ENCODE peak calls at places on chromosomes 2 and 18, in nine cellular contexts. One of them, this sample, is unnamed.
A peak's percentile ranks its signal among the peaks of the same experiment; 100 is the strongest.

GRCh38 chr18:35029103-35029502 is 12.1 kb upstream of the MAPRE2 start:
- DNase-seq in memory B cell: no peak
- DNase-seq in stimulated activated CD4-positive, alpha-beta T cell treated with anti-CD3 and anti-CD28 coated beads, Interleukin-4, amount 100 ng/mL, for 4 hours: no peak
- DNase-seq in posterior vena cava: no peak
- DNase-seq in stimulated activated CD8-positive, alpha-beta memory T cell treated with anti-CD3 and anti-CD28 coated beads, Interleukin-15, amount 100 ng/mL, for 48 hours: no peak
- DNase-seq in OCI-LY7: no peak
- DNase-seq in C1 segment of cervical spinal cord: no peak
- DNase-seq in NCI-H345: no peak
- DNase-seq in NCI-H2107: no peak
- DNase-seq in this sample: no peak

GRCh38 chr18:66560092-66560491 is 43.8 kb downstream of the CDH19 start:
- DNase-seq in memory B cell: no peak
- DNase-seq in stimulated activated CD4-positive, alpha-beta T cell treated with anti-CD3 and anti-CD28 coated beads, Interleukin-4, amount 100 ng/mL, for 4 hours: no peak
- DNase-seq in posterior vena cava: no peak
- DNase-seq in stimulated activated CD8-positive, alpha-beta memory T cell treated with anti-CD3 and anti-CD28 coated beads, Interleukin-15, amount 100 ng/mL, for 48 hours: no peak
- DNase-seq in OCI-LY7: no peak
- DNase-seq in C1 segment of cervical spinal cord: no peak
- DNase-seq in NCI-H345: peak; percentile 55
- DNase-seq in NCI-H2107: peak; percentile 40
- DNase-seq in this sample: no peak

GRCh38 chr2:216773072-216773471 is 77.7 kb upstream of the IGFBP5 start:
- DNase-seq in memory B cell: no peak
- DNase-seq in stimulated activated CD4-positive, alpha-beta T cell treated with anti-CD3 and anti-CD28 coated beads, Interleukin-4, amount 100 ng/mL, for 4 hours: no peak
- DNase-seq in posterior vena cava: no peak
- DNase-seq in stimulated activated CD8-positive, alpha-beta memory T cell treated with anti-CD3 and anti-CD28 coated beads, Interleukin-15, amount 100 ng/mL, for 48 hours: no peak
- DNase-seq in OCI-LY7: no peak
- DNase-seq in C1 segment of cervical spinal cord: no peak
- DNase-seq in NCI-H345: peak; percentile 75
- DNase-seq in NCI-H2107: no peak
- DNase-seq in this sample: no peak

GRCh38 chr2:177433402-177433801 is 40.8 kb downstream of the AGPS start:
- DNase-seq in memory B cell: no peak
- DNase-seq in stimulated activated CD4-positive, alpha-beta T cell treated with anti-CD3 and anti-CD28 coated beads, Interleukin-4, amount 100 ng/mL, for 4 hours: no peak
- DNase-seq in posterior vena cava: no peak
- DNase-seq in stimulated activated CD8-positive, alpha-beta memory T cell treated with anti-CD3 and anti-CD28 coated beads, Interleukin-15, amount 100 ng/mL, for 48 hours: no peak
- DNase-seq in OCI-LY7: no peak
- DNase-seq in C1 segment of cervical spinal cord: no peak
- DNase-seq in NCI-H345: no peak
- DNase-seq in NCI-H2107: no peak
- DNase-seq in this sample: no peak

GRCh38 chr2:159592446-159592845 is 23.9 kb downstream of the BAZ2B start:
- DNase-seq in memory B cell: no peak
- DNase-seq in stimulated activated CD4-positive, alpha-beta T cell treated with anti-CD3 and anti-CD28 coated beads, Interleukin-4, amount 100 ng/mL, for 4 hours: no peak
- DNase-seq in posterior vena cava: no peak
- DNase-seq in stimulated activated CD8-positive, alpha-beta memory T cell treated with anti-CD3 and anti-CD28 coated beads, Interleukin-15, amount 100 ng/mL, for 48 hours: no peak
- DNase-seq in OCI-LY7: no peak
- DNase-seq in C1 segment of cervical spinal cord: no peak
- DNase-seq in NCI-H345: no peak
- DNase-seq in NCI-H2107: no peak
- DNase-seq in this sample: no peak

GRCh38 chr18:7575465-7576026 is 8.4 kb downstream of the PTPRM start:
- DNase-seq in memory B cell: no peak
- DNase-seq in stimulated activated CD4-positive, alpha-beta T cell treated with anti-CD3 and anti-CD28 coated beads, Interleukin-4, amount 100 ng/mL, for 4 hours: no peak
- DNase-seq in posterior vena cava: no peak
- DNase-seq in stimulated activated CD8-positive, alpha-beta memory T cell treated with anti-CD3 and anti-CD28 coated beads, Interleukin-15, amount 100 ng/mL, for 48 hours: no peak
- DNase-seq in OCI-LY7: no peak
- DNase-seq in C1 segment of cervical spinal cord: no peak
- DNase-seq in NCI-H345: no peak
- DNase-seq in NCI-H2107: no peak
- DNase-seq in this sample: no peak

GRCh38 chr2:157625311-157625710 is 3.4 kb downstream of the ACVR1C start:
- DNase-seq in memory B cell: no peak
- DNase-seq in stimulated activated CD4-positive, alpha-beta T cell treated with anti-CD3 and anti-CD28 coated beads, Interleukin-4, amount 100 ng/mL, for 4 hours: peak; percentile 7
- DNase-seq in posterior vena cava: no peak
- DNase-seq in stimulated activated CD8-positive, alpha-beta memory T cell treated with anti-CD3 and anti-CD28 coated beads, Interleukin-15, amount 100 ng/mL, for 48 hours: no peak
- DNase-seq in OCI-LY7: no peak
- DNase-seq in C1 segment of cervical spinal cord: no peak
- DNase-seq in NCI-H345: no peak
- DNase-seq in NCI-H2107: no peak
- DNase-seq in this sample: no peak

GRCh38 chr2:8608411-8608954 is 73.4 kb upstream of the ID2 start:
- DNase-seq in memory B cell: no peak
- DNase-seq in stimulated activated CD4-positive, alpha-beta T cell treated with anti-CD3 and anti-CD28 coated beads, Interleukin-4, amount 100 ng/mL, for 4 hours: no peak
- DNase-seq in posterior vena cava: peak; percentile 3
- DNase-seq in stimulated activated CD8-positive, alpha-beta memory T cell treated with anti-CD3 and anti-CD28 coated beads, Interleukin-15, amount 100 ng/mL, for 48 hours: peak; percentile 37
- DNase-seq in OCI-LY7: no peak
- DNase-seq in C1 segment of cervical spinal cord: no peak
- DNase-seq in NCI-H345: no peak
- DNase-seq in NCI-H2107: no peak
- DNase-seq in this sample: no peak

GRCh38 chr18:58438161-58438983 is 190.5 kb downstream of the ALPK2 start:
- DNase-seq in memory B cell: no peak
- DNase-seq in stimulated activated CD4-positive, alpha-beta T cell treated with anti-CD3 and anti-CD28 coated beads, Interleukin-4, amount 100 ng/mL, for 4 hours: no peak
- DNase-seq in posterior vena cava: no peak
- DNase-seq in stimulated activated CD8-positive, alpha-beta memory T cell treated with anti-CD3 and anti-CD28 coated beads, Interleukin-15, amount 100 ng/mL, for 48 hours: no peak
- DNase-seq in OCI-LY7: peak; percentile 0
- DNase-seq in C1 segment of cervical spinal cord: no peak
- DNase-seq in NCI-H345: no peak
- DNase-seq in NCI-H2107: no peak
- DNase-seq in this sample: no peak

GRCh38 chr18:12458761-12459160 is 51.0 kb downstream of the PRELID3A start:
- DNase-seq in memory B cell: no peak
- DNase-seq in stimulated activated CD4-positive, alpha-beta T cell treated with anti-CD3 and anti-CD28 coated beads, Interleukin-4, amount 100 ng/mL, for 4 hours: no peak
- DNase-seq in posterior vena cava: no peak
- DNase-seq in stimulated activated CD8-positive, alpha-beta memory T cell treated with anti-CD3 and anti-CD28 coated beads, Interleukin-15, amount 100 ng/mL, for 48 hours: no peak
- DNase-seq in OCI-LY7: no peak
- DNase-seq in C1 segment of cervical spinal cord: no peak
- DNase-seq in NCI-H345: no peak
- DNase-seq in NCI-H2107: no peak
- DNase-seq in this sample: no peak

GRCh38 chr18:59848002-59848401 is 51.8 kb upstream of the PMAIP1 start:
- DNase-seq in memory B cell: no peak
- DNase-seq in stimulated activated CD4-positive, alpha-beta T cell treated with anti-CD3 and anti-CD28 coated beads, Interleukin-4, amount 100 ng/mL, for 4 hours: no peak
- DNase-seq in posterior vena cava: no peak
- DNase-seq in stimulated activated CD8-positive, alpha-beta memory T cell treated with anti-CD3 and anti-CD28 coated beads, Interleukin-15, amount 100 ng/mL, for 48 hours: no peak
- DNase-seq in OCI-LY7: peak; percentile 71
- DNase-seq in C1 segment of cervical spinal cord: no peak
- DNase-seq in NCI-H345: peak; percentile 30
- DNase-seq in NCI-H2107: peak; percentile 89
- DNase-seq in this sample: no peak

GRCh38 chr18:35456181-35456850 is 41.4 kb downstream of the INO80C start:
- DNase-seq in memory B cell: no peak
- DNase-seq in stimulated activated CD4-positive, alpha-beta T cell treated with anti-CD3 and anti-CD28 coated beads, Interleukin-4, amount 100 ng/mL, for 4 hours: no peak
- DNase-seq in posterior vena cava: peak; percentile 83
- DNase-seq in stimulated activated CD8-positive, alpha-beta memory T cell treated with anti-CD3 and anti-CD28 coated beads, Interleukin-15, amount 100 ng/mL, for 48 hours: no peak
- DNase-seq in OCI-LY7: no peak
- DNase-seq in C1 segment of cervical spinal cord: no peak
- DNase-seq in NCI-H345: no peak
- DNase-seq in NCI-H2107: no peak
- DNase-seq in this sample: no peak

GRCh38 chr18:75220786-75221355 is 10.3 kb downstream of the TSHZ1 start:
- DNase-seq in memory B cell: no peak
- DNase-seq in stimulated activated CD4-positive, alpha-beta T cell treated with anti-CD3 and anti-CD28 coated beads, Interleukin-4, amount 100 ng/mL, for 4 hours: no peak
- DNase-seq in posterior vena cava: no peak
- DNase-seq in stimulated activated CD8-positive, alpha-beta memory T cell treated with anti-CD3 and anti-CD28 coated beads, Interleukin-15, amount 100 ng/mL, for 48 hours: no peak
- DNase-seq in OCI-LY7: no peak
- DNase-seq in C1 segment of cervical spinal cord: no peak
- DNase-seq in NCI-H345: no peak
- DNase-seq in NCI-H2107: no peak
- DNase-seq in this sample: no peak